ENCODE peak calls at places on chromosomes 16 and 17, in five cellular contexts. One of them, this sample, is unnamed.

GRCh38 chr16:87681990-87682570 is 79.8 kb downstream of the JPH3 start:
- DNase-seq in foreskin fibroblast: peak; percentile 54
- DNase-seq in stomach: no peak
- DNase-seq in activated naive CD4-positive, alpha-beta T cell treated with anti-CD3 and anti-CD28 coated beads for 36 hours: peak; percentile 66
- DNase-seq in MCF 10A: peak; percentile 27
- DNase-seq in this sample: peak; percentile 74

GRCh38 chr17:70405492-70406220 is 236.3 kb downstream of the KCNJ2 start:
- DNase-seq in stomach: no peak
- DNase-seq in activated naive CD4-positive, alpha-beta T cell treated with anti-CD3 and anti-CD28 coated beads for 36 hours: no peak
- DNase-seq in foreskin fibroblast: peak; percentile 82
- DNase-seq in MCF 10A: peak; percentile 96
- DNase-seq in this sample: peak; percentile 89

GRCh38 chr16:88329726-88330700 is 52.7 kb upstream of the ZNF469 start:
- DNase-seq in activated naive CD4-positive, alpha-beta T cell treated with anti-CD3 and anti-CD28 coated beads for 36 hours: no peak
- DNase-seq in foreskin fibroblast: no peak
- DNase-seq in stomach: no peak
- DNase-seq in MCF 10A: peak; percentile 53
- DNase-seq in this sample: no peak

GRCh38 chr16:31407406-31407805 is 14.3 kb downstream of the ITGAD start:
- DNase-seq in stomach: no peak
- DNase-seq in MCF 10A: no peak
- DNase-seq in activated naive CD4-positive, alpha-beta T cell treated with anti-CD3 and anti-CD28 coated beads for 36 hours: no peak
- DNase-seq in foreskin fibroblast: no peak
- DNase-seq in this sample: no peak

GRCh38 chr16:57394444-57394843 is 10.1 kb upstream of the CCL17 start:
- DNase-seq in MCF 10A: peak; percentile 82
- DNase-seq in stomach: peak; percentile 51
- DNase-seq in foreskin fibroblast: no peak
- DNase-seq in activated naive CD4-positive, alpha-beta T cell treated with anti-CD3 and anti-CD28 coated beads for 36 hours: no peak
- DNase-seq in this sample: peak; percentile 32

GRCh38 chr16:85840395-85840794 is 40.9 kb downstream of the COX4I1 start:
- DNase-seq in foreskin fibroblast: no peak
- DNase-seq in stomach: no peak
- DNase-seq in MCF 10A: no peak
- DNase-seq in activated naive CD4-positive, alpha-beta T cell treated with anti-CD3 and anti-CD28 coated beads for 36 hours: no peak
- DNase-seq in this sample: no peak

GRCh38 chr17:77312786-77313599 is 172.2 kb downstream of the SEC14L1 start:
- DNase-seq in stomach: peak; percentile 75
- DNase-seq in MCF 10A: no peak
- DNase-seq in activated naive CD4-positive, alpha-beta T cell treated with anti-CD3 and anti-CD28 coated beads for 36 hours: no peak
- DNase-seq in foreskin fibroblast: peak; percentile 84
- DNase-seq in this sample: peak; percentile 96

GRCh38 chr16:86314402-86315025 is 195.8 kb upstream of the FOXF1 start:
- DNase-seq in stomach: no peak
- DNase-seq in MCF 10A: no peak
- DNase-seq in foreskin fibroblast: no peak
- DNase-seq in activated naive CD4-positive, alpha-beta T cell treated with anti-CD3 and anti-CD28 coated beads for 36 hours: no peak
- DNase-seq in this sample: no peak

GRCh38 chr16:50741225-50741807 is 570 bp upstream of the CYLD start:
- DNase-seq in MCF 10A: peak; percentile 54
- DNase-seq in foreskin fibroblast: no peak
- DNase-seq in stomach: no peak
- DNase-seq in activated naive CD4-positive, alpha-beta T cell treated with anti-CD3 and anti-CD28 coated beads for 36 hours: no peak
- DNase-seq in this sample: no peak

GRCh38 chr17:48543854-48544355 is 1.0 kb downstream of the HOXB2 start:
- DNase-seq in foreskin fibroblast: no peak
- DNase-seq in activated naive CD4-positive, alpha-beta T cell treated with anti-CD3 and anti-CD28 coated beads for 36 hours: peak; percentile 48
- DNase-seq in stomach: no peak
- DNase-seq in MCF 10A: peak; percentile 25
- DNase-seq in this sample: no peak

GRCh38 chr17:35788504-35788998 is 6.9 kb downstream of the MMP28 start:
- DNase-seq in activated naive CD4-positive, alpha-beta T cell treated with anti-CD3 and anti-CD28 coated beads for 36 hours: peak; percentile 21
- DNase-seq in foreskin fibroblast: peak; percentile 86
- DNase-seq in stomach: no peak
- DNase-seq in MCF 10A: peak; percentile 95
- DNase-seq in this sample: peak; percentile 92

GRCh38 chr16:17229766-17230165 is 241.0 kb downstream of the XYLT1 start:
- DNase-seq in foreskin fibroblast: peak; percentile 5
- DNase-seq in stomach: no peak
- DNase-seq in MCF 10A: peak; percentile 27
- DNase-seq in activated naive CD4-positive, alpha-beta T cell treated with anti-CD3 and anti-CD28 coated beads for 36 hours: no peak
- DNase-seq in this sample: no peak

GRCh38 chr16:89478576-89479221 is 11.7 kb downstream of the ANKRD11 start:
- DNase-seq in activated naive CD4-positive, alpha-beta T cell treated with anti-CD3 and anti-CD28 coated beads for 36 hours: no peak
- DNase-seq in stomach: no peak
- DNase-seq in MCF 10A: peak; percentile 80
- DNase-seq in foreskin fibroblast: peak; percentile 50
- DNase-seq in this sample: peak; percentile 67

GRCh38 chr17:50371526-50371925 is 1.5 kb downstream of the MRPL27 start:
- DNase-seq in stomach: no peak
- DNase-seq in activated naive CD4-positive, alpha-beta T cell treated with anti-CD3 and anti-CD28 coated beads for 36 hours: no peak
- DNase-seq in foreskin fibroblast: no peak
- DNase-seq in MCF 10A: no peak
- DNase-seq in this sample: no peak

GRCh38 chr17:50668838-50669581 is 34.3 kb downstream of the ABCC3 start:
- DNase-seq in foreskin fibroblast: no peak
- DNase-seq in stomach: no peak
- DNase-seq in activated naive CD4-positive, alpha-beta T cell treated with anti-CD3 and anti-CD28 coated beads for 36 hours: no peak
- DNase-seq in MCF 10A: no peak
- DNase-seq in this sample: no peak

GRCh38 chr16:14566599-14566998 is 63.5 kb downstream of the PARN start:
- DNase-seq in MCF 10A: no peak
- DNase-seq in foreskin fibroblast: no peak
- DNase-seq in stomach: no peak
- DNase-seq in activated naive CD4-positive, alpha-beta T cell treated with anti-CD3 and anti-CD28 coated beads for 36 hours: no peak
- DNase-seq in this sample: no peak

GRCh38 chr17:61399131-61400057 is at the start of gene TBX2:
- DNase-seq in stomach: peak; percentile 51
- DNase-seq in foreskin fibroblast: peak; percentile 96
- DNase-seq in activated naive CD4-positive, alpha-beta T cell treated with anti-CD3 and anti-CD28 coated beads for 36 hours: no peak
- DNase-seq in MCF 10A: peak; percentile 88
- DNase-seq in this sample: peak; percentile 95

GRCh38 chr17:3035968-3036280 is 27.5 kb downstream of the OR1D5 start:
- DNase-seq in foreskin fibroblast: no peak
- DNase-seq in MCF 10A: no peak
- DNase-seq in activated naive CD4-positive, alpha-beta T cell treated with anti-CD3 and anti-CD28 coated beads for 36 hours: no peak
- DNase-seq in stomach: no peak
- DNase-seq in this sample: no peak

GRCh38 chr17:42679001-42679491 is 2.3 kb upstream of the PLEKHH3 start:
- DNase-seq in activated naive CD4-positive, alpha-beta T cell treated with anti-CD3 and anti-CD28 coated beads for 36 hours: peak; percentile 58
- DNase-seq in MCF 10A: peak; percentile 76
- DNase-seq in stomach: peak; percentile 63
- DNase-seq in foreskin fibroblast: peak; percentile 23
- DNase-seq in this sample: peak; percentile 54

GRCh38 chr17:3030096-3030495 is 33.3 kb downstream of the OR1D5 start:
- DNase-seq in activated naive CD4-positive, alpha-beta T cell treated with anti-CD3 and anti-CD28 coated beads for 36 hours: no peak
- DNase-seq in foreskin fibroblast: peak; percentile 65
- DNase-seq in MCF 10A: peak; percentile 86
- DNase-seq in stomach: no peak
- DNase-seq in this sample: peak; percentile 92

GRCh38 chr17:69733171-69734014 is 318.9 kb downstream of the MAP2K6 start:
- DNase-seq in MCF 10A: peak; percentile 93
- DNase-seq in stomach: no peak
- DNase-seq in foreskin fibroblast: peak; percentile 82
- DNase-seq in activated naive CD4-positive, alpha-beta T cell treated with anti-CD3 and anti-CD28 coated beads for 36 hours: no peak
- DNase-seq in this sample: peak; percentile 79

GRCh38 chr16:4474192-4474961 is at the start of gene NMRAL1:
- DNase-seq in foreskin fibroblast: peak; percentile 85
- DNase-seq in MCF 10A: peak; percentile 94
- DNase-seq in stomach: peak; percentile 92
- DNase-seq in activated naive CD4-positive, alpha-beta T cell treated with anti-CD3 and anti-CD28 coated beads for 36 hours: peak; percentile 95
- DNase-seq in this sample: peak; percentile 96

This sample was measured in cardiac fibroblast.